ENCODE peak calls at places on chromosome 13, in ten cellular contexts. One of them, this sample, is unnamed.

GRCh38 chr13:24233351-24233901 is 72.9 kb downstream of the SPATA13 start:
- DNase-seq in cardiac muscle cell: peak; percentile 79
- DNase-seq in T-helper 9 cell: no peak
- DNase-seq in activated B cell treated with CpG ODN at 0.5 μM for 24 hours: no peak
- DNase-seq in stimulated activated CD4-positive, alpha-beta T cell treated with anti-CD3 and anti-CD28 coated beads, TNF-alpha, amount 100 ng/mL, for 48 hours: no peak
- DNase-seq in NCI-H1105 treated with DMSO at 0.1 percent for 48 hours: no peak
- DNase-seq in activated T-helper 1 cell treated with anti-CD3 and anti-CD28 coated beads, Interleukin-2, amount 50 U/mL, for 16 hours: no peak
- DNase-seq in activated CD4-positive, alpha-beta T cell treated with anti-CD3 and anti-CD28 coated beads, Interleukin-2, amount 50 U/mL, for 1 hour: no peak
- DNase-seq in endothelial cell: no peak
- DNase-seq in transverse colon: no peak
- DNase-seq in this sample: no peak

GRCh38 chr13:100880166-100880565 is 205.6 kb upstream of the TMTC4 start:
- DNase-seq in cardiac muscle cell: no peak
- DNase-seq in T-helper 9 cell: no peak
- DNase-seq in activated B cell treated with CpG ODN at 0.5 μM for 24 hours: no peak
- DNase-seq in stimulated activated CD4-positive, alpha-beta T cell treated with anti-CD3 and anti-CD28 coated beads, TNF-alpha, amount 100 ng/mL, for 48 hours: no peak
- DNase-seq in NCI-H1105 treated with DMSO at 0.1 percent for 48 hours: no peak
- DNase-seq in activated T-helper 1 cell treated with anti-CD3 and anti-CD28 coated beads, Interleukin-2, amount 50 U/mL, for 16 hours: no peak
- DNase-seq in activated CD4-positive, alpha-beta T cell treated with anti-CD3 and anti-CD28 coated beads, Interleukin-2, amount 50 U/mL, for 1 hour: no peak
- DNase-seq in endothelial cell: no peak
- DNase-seq in transverse colon: no peak
- DNase-seq in this sample: no peak

GRCh38 chr13:112159575-112160547 is 92.9 kb downstream of the SOX1 start:
- DNase-seq in cardiac muscle cell: no peak
- DNase-seq in T-helper 9 cell: no peak
- DNase-seq in activated B cell treated with CpG ODN at 0.5 μM for 24 hours: no peak
- DNase-seq in stimulated activated CD4-positive, alpha-beta T cell treated with anti-CD3 and anti-CD28 coated beads, TNF-alpha, amount 100 ng/mL, for 48 hours: no peak
- DNase-seq in NCI-H1105 treated with DMSO at 0.1 percent for 48 hours: no peak
- DNase-seq in activated T-helper 1 cell treated with anti-CD3 and anti-CD28 coated beads, Interleukin-2, amount 50 U/mL, for 16 hours: no peak
- DNase-seq in activated CD4-positive, alpha-beta T cell treated with anti-CD3 and anti-CD28 coated beads, Interleukin-2, amount 50 U/mL, for 1 hour: no peak
- DNase-seq in endothelial cell: no peak
- DNase-seq in transverse colon: peak; percentile 87
- DNase-seq in this sample: no peak

GRCh38 chr13:34507630-34508029 is 434.4 kb upstream of the NBEA start:
- DNase-seq in cardiac muscle cell: no peak
- DNase-seq in T-helper 9 cell: no peak
- DNase-seq in activated B cell treated with CpG ODN at 0.5 μM for 24 hours: no peak
- DNase-seq in stimulated activated CD4-positive, alpha-beta T cell treated with anti-CD3 and anti-CD28 coated beads, TNF-alpha, amount 100 ng/mL, for 48 hours: no peak
- DNase-seq in NCI-H1105 treated with DMSO at 0.1 percent for 48 hours: no peak
- DNase-seq in activated T-helper 1 cell treated with anti-CD3 and anti-CD28 coated beads, Interleukin-2, amount 50 U/mL, for 16 hours: no peak
- DNase-seq in activated CD4-positive, alpha-beta T cell treated with anti-CD3 and anti-CD28 coated beads, Interleukin-2, amount 50 U/mL, for 1 hour: no peak
- DNase-seq in endothelial cell: no peak
- DNase-seq in transverse colon: no peak
- DNase-seq in this sample: no peak

GRCh38 chr13:46343279-46343949 is 43.6 kb downstream of the RUBCNL start:
- DNase-seq in cardiac muscle cell: no peak
- DNase-seq in T-helper 9 cell: no peak
- DNase-seq in activated B cell treated with CpG ODN at 0.5 μM for 24 hours: no peak
- DNase-seq in stimulated activated CD4-positive, alpha-beta T cell treated with anti-CD3 and anti-CD28 coated beads, TNF-alpha, amount 100 ng/mL, for 48 hours: no peak
- DNase-seq in NCI-H1105 treated with DMSO at 0.1 percent for 48 hours: no peak
- DNase-seq in activated T-helper 1 cell treated with anti-CD3 and anti-CD28 coated beads, Interleukin-2, amount 50 U/mL, for 16 hours: no peak
- DNase-seq in activated CD4-positive, alpha-beta T cell treated with anti-CD3 and anti-CD28 coated beads, Interleukin-2, amount 50 U/mL, for 1 hour: no peak
- DNase-seq in endothelial cell: no peak
- DNase-seq in transverse colon: no peak
- DNase-seq in this sample: no peak

GRCh38 chr13:47087841-47088240 is 191.0 kb upstream of the HTR2A start:
- DNase-seq in cardiac muscle cell: peak; percentile 12
- DNase-seq in T-helper 9 cell: no peak
- DNase-seq in activated B cell treated with CpG ODN at 0.5 μM for 24 hours: no peak
- DNase-seq in stimulated activated CD4-positive, alpha-beta T cell treated with anti-CD3 and anti-CD28 coated beads, TNF-alpha, amount 100 ng/mL, for 48 hours: no peak
- DNase-seq in NCI-H1105 treated with DMSO at 0.1 percent for 48 hours: no peak
- DNase-seq in activated T-helper 1 cell treated with anti-CD3 and anti-CD28 coated beads, Interleukin-2, amount 50 U/mL, for 16 hours: no peak
- DNase-seq in activated CD4-positive, alpha-beta T cell treated with anti-CD3 and anti-CD28 coated beads, Interleukin-2, amount 50 U/mL, for 1 hour: no peak
- DNase-seq in endothelial cell: no peak
- DNase-seq in transverse colon: no peak
- DNase-seq in this sample: no peak

GRCh38 chr13:100392709-100393630 is 195.6 kb downstream of the GGACT start:
- DNase-seq in cardiac muscle cell: peak; percentile 99
- DNase-seq in T-helper 9 cell: no peak
- DNase-seq in activated B cell treated with CpG ODN at 0.5 μM for 24 hours: no peak
- DNase-seq in stimulated activated CD4-positive, alpha-beta T cell treated with anti-CD3 and anti-CD28 coated beads, TNF-alpha, amount 100 ng/mL, for 48 hours: peak; percentile 27
- DNase-seq in NCI-H1105 treated with DMSO at 0.1 percent for 48 hours: no peak
- DNase-seq in activated T-helper 1 cell treated with anti-CD3 and anti-CD28 coated beads, Interleukin-2, amount 50 U/mL, for 16 hours: no peak
- DNase-seq in activated CD4-positive, alpha-beta T cell treated with anti-CD3 and anti-CD28 coated beads, Interleukin-2, amount 50 U/mL, for 1 hour: no peak
- DNase-seq in endothelial cell: no peak
- DNase-seq in transverse colon: peak; percentile 75
- DNase-seq in this sample: peak; percentile 98

GRCh38 chr13:91596832-91597231 is 198.4 kb downstream of the GPC5 start:
- DNase-seq in cardiac muscle cell: no peak
- DNase-seq in T-helper 9 cell: no peak
- DNase-seq in activated B cell treated with CpG ODN at 0.5 μM for 24 hours: no peak
- DNase-seq in stimulated activated CD4-positive, alpha-beta T cell treated with anti-CD3 and anti-CD28 coated beads, TNF-alpha, amount 100 ng/mL, for 48 hours: no peak
- DNase-seq in NCI-H1105 treated with DMSO at 0.1 percent for 48 hours: no peak
- DNase-seq in activated T-helper 1 cell treated with anti-CD3 and anti-CD28 coated beads, Interleukin-2, amount 50 U/mL, for 16 hours: no peak
- DNase-seq in activated CD4-positive, alpha-beta T cell treated with anti-CD3 and anti-CD28 coated beads, Interleukin-2, amount 50 U/mL, for 1 hour: no peak
- DNase-seq in endothelial cell: no peak
- DNase-seq in transverse colon: no peak
- DNase-seq in this sample: no peak

GRCh38 chr13:94968040-94968756 is 255.9 kb upstream of the SOX21 start:
- DNase-seq in cardiac muscle cell: peak; percentile 7
- DNase-seq in T-helper 9 cell: no peak
- DNase-seq in activated B cell treated with CpG ODN at 0.5 μM for 24 hours: no peak
- DNase-seq in stimulated activated CD4-positive, alpha-beta T cell treated with anti-CD3 and anti-CD28 coated beads, TNF-alpha, amount 100 ng/mL, for 48 hours: no peak
- DNase-seq in NCI-H1105 treated with DMSO at 0.1 percent for 48 hours: no peak
- DNase-seq in activated T-helper 1 cell treated with anti-CD3 and anti-CD28 coated beads, Interleukin-2, amount 50 U/mL, for 16 hours: no peak
- DNase-seq in activated CD4-positive, alpha-beta T cell treated with anti-CD3 and anti-CD28 coated beads, Interleukin-2, amount 50 U/mL, for 1 hour: no peak
- DNase-seq in endothelial cell: peak; percentile 46
- DNase-seq in transverse colon: no peak
- DNase-seq in this sample: peak; percentile 2

GRCh38 chr13:95317037-95317989 is 16.1 kb upstream of the ABCC4 start:
- DNase-seq in cardiac muscle cell: peak; percentile 86
- DNase-seq in T-helper 9 cell: no peak
- DNase-seq in activated B cell treated with CpG ODN at 0.5 μM for 24 hours: no peak
- DNase-seq in stimulated activated CD4-positive, alpha-beta T cell treated with anti-CD3 and anti-CD28 coated beads, TNF-alpha, amount 100 ng/mL, for 48 hours: no peak
- DNase-seq in NCI-H1105 treated with DMSO at 0.1 percent for 48 hours: no peak
- DNase-seq in activated T-helper 1 cell treated with anti-CD3 and anti-CD28 coated beads, Interleukin-2, amount 50 U/mL, for 16 hours: no peak
- DNase-seq in activated CD4-positive, alpha-beta T cell treated with anti-CD3 and anti-CD28 coated beads, Interleukin-2, amount 50 U/mL, for 1 hour: no peak
- DNase-seq in endothelial cell: no peak
- DNase-seq in transverse colon: no peak
- DNase-seq in this sample: peak; percentile 85

GRCh38 chr13:42247883-42248282 is 24.1 kb upstream of the AKAP11 start:
- DNase-seq in cardiac muscle cell: no peak
- DNase-seq in T-helper 9 cell: no peak
- DNase-seq in activated B cell treated with CpG ODN at 0.5 μM for 24 hours: no peak
- DNase-seq in stimulated activated CD4-positive, alpha-beta T cell treated with anti-CD3 and anti-CD28 coated beads, TNF-alpha, amount 100 ng/mL, for 48 hours: no peak
- DNase-seq in NCI-H1105 treated with DMSO at 0.1 percent for 48 hours: no peak
- DNase-seq in activated T-helper 1 cell treated with anti-CD3 and anti-CD28 coated beads, Interleukin-2, amount 50 U/mL, for 16 hours: no peak
- DNase-seq in activated CD4-positive, alpha-beta T cell treated with anti-CD3 and anti-CD28 coated beads, Interleukin-2, amount 50 U/mL, for 1 hour: no peak
- DNase-seq in endothelial cell: no peak
- DNase-seq in transverse colon: no peak
- DNase-seq in this sample: peak; percentile 29

GRCh38 chr13:42762251-42762650 is 19.1 kb upstream of the FAM216B start:
- DNase-seq in cardiac muscle cell: peak; percentile 61
- DNase-seq in T-helper 9 cell: no peak
- DNase-seq in activated B cell treated with CpG ODN at 0.5 μM for 24 hours: no peak
- DNase-seq in stimulated activated CD4-positive, alpha-beta T cell treated with anti-CD3 and anti-CD28 coated beads, TNF-alpha, amount 100 ng/mL, for 48 hours: no peak
- DNase-seq in NCI-H1105 treated with DMSO at 0.1 percent for 48 hours: no peak
- DNase-seq in activated T-helper 1 cell treated with anti-CD3 and anti-CD28 coated beads, Interleukin-2, amount 50 U/mL, for 16 hours: no peak
- DNase-seq in activated CD4-positive, alpha-beta T cell treated with anti-CD3 and anti-CD28 coated beads, Interleukin-2, amount 50 U/mL, for 1 hour: no peak
- DNase-seq in endothelial cell: no peak
- DNase-seq in transverse colon: no peak
- DNase-seq in this sample: peak; percentile 35

GRCh38 chr13:75635621-75636338 is at the start of gene LMO7:
- DNase-seq in cardiac muscle cell: peak; percentile 66
- DNase-seq in T-helper 9 cell: peak; percentile 46
- DNase-seq in activated B cell treated with CpG ODN at 0.5 μM for 24 hours: no peak
- DNase-seq in stimulated activated CD4-positive, alpha-beta T cell treated with anti-CD3 and anti-CD28 coated beads, TNF-alpha, amount 100 ng/mL, for 48 hours: no peak
- DNase-seq in NCI-H1105 treated with DMSO at 0.1 percent for 48 hours: no peak
- DNase-seq in activated T-helper 1 cell treated with anti-CD3 and anti-CD28 coated beads, Interleukin-2, amount 50 U/mL, for 16 hours: peak; percentile 25
- DNase-seq in activated CD4-positive, alpha-beta T cell treated with anti-CD3 and anti-CD28 coated beads, Interleukin-2, amount 50 U/mL, for 1 hour: peak; percentile 32
- DNase-seq in endothelial cell: peak; percentile 33
- DNase-seq in transverse colon: peak; percentile 61
- DNase-seq in this sample: peak; percentile 35

GRCh38 chr13:113258655-113259054 is 38.4 kb upstream of the LAMP1 start:
- DNase-seq in cardiac muscle cell: no peak
- DNase-seq in T-helper 9 cell: no peak
- DNase-seq in activated B cell treated with CpG ODN at 0.5 μM for 24 hours: no peak
- DNase-seq in stimulated activated CD4-positive, alpha-beta T cell treated with anti-CD3 and anti-CD28 coated beads, TNF-alpha, amount 100 ng/mL, for 48 hours: no peak
- DNase-seq in NCI-H1105 treated with DMSO at 0.1 percent for 48 hours: no peak
- DNase-seq in activated T-helper 1 cell treated with anti-CD3 and anti-CD28 coated beads, Interleukin-2, amount 50 U/mL, for 16 hours: no peak
- DNase-seq in activated CD4-positive, alpha-beta T cell treated with anti-CD3 and anti-CD28 coated beads, Interleukin-2, amount 50 U/mL, for 1 hour: no peak
- DNase-seq in endothelial cell: no peak
- DNase-seq in transverse colon: no peak
- DNase-seq in this sample: no peak

GRCh38 chr13:48334534-48335127 is 31.1 kb downstream of the RB1 start:
- DNase-seq in cardiac muscle cell: peak; percentile 61
- DNase-seq in T-helper 9 cell: no peak
- DNase-seq in activated B cell treated with CpG ODN at 0.5 μM for 24 hours: no peak
- DNase-seq in stimulated activated CD4-positive, alpha-beta T cell treated with anti-CD3 and anti-CD28 coated beads, TNF-alpha, amount 100 ng/mL, for 48 hours: no peak
- DNase-seq in NCI-H1105 treated with DMSO at 0.1 percent for 48 hours: peak; percentile 50
- DNase-seq in activated T-helper 1 cell treated with anti-CD3 and anti-CD28 coated beads, Interleukin-2, amount 50 U/mL, for 16 hours: no peak
- DNase-seq in activated CD4-positive, alpha-beta T cell treated with anti-CD3 and anti-CD28 coated beads, Interleukin-2, amount 50 U/mL, for 1 hour: no peak
- DNase-seq in endothelial cell: no peak
- DNase-seq in transverse colon: no peak
- DNase-seq in this sample: no peak

GRCh38 chr13:110006304-110006703 is 219.9 kb upstream of the IRS2 start:
- DNase-seq in cardiac muscle cell: peak; percentile 59
- DNase-seq in T-helper 9 cell: no peak
- DNase-seq in activated B cell treated with CpG ODN at 0.5 μM for 24 hours: no peak
- DNase-seq in stimulated activated CD4-positive, alpha-beta T cell treated with anti-CD3 and anti-CD28 coated beads, TNF-alpha, amount 100 ng/mL, for 48 hours: no peak
- DNase-seq in NCI-H1105 treated with DMSO at 0.1 percent for 48 hours: peak; percentile 35
- DNase-seq in activated T-helper 1 cell treated with anti-CD3 and anti-CD28 coated beads, Interleukin-2, amount 50 U/mL, for 16 hours: no peak
- DNase-seq in activated CD4-positive, alpha-beta T cell treated with anti-CD3 and anti-CD28 coated beads, Interleukin-2, amount 50 U/mL, for 1 hour: no peak
- DNase-seq in endothelial cell: no peak
- DNase-seq in transverse colon: no peak
- DNase-seq in this sample: peak; percentile 43

GRCh38 chr13:102726430-102726829 is 31.6 kb upstream of the METTL21C start:
- DNase-seq in cardiac muscle cell: no peak
- DNase-seq in T-helper 9 cell: no peak
- DNase-seq in activated B cell treated with CpG ODN at 0.5 μM for 24 hours: no peak
- DNase-seq in stimulated activated CD4-positive, alpha-beta T cell treated with anti-CD3 and anti-CD28 coated beads, TNF-alpha, amount 100 ng/mL, for 48 hours: no peak
- DNase-seq in NCI-H1105 treated with DMSO at 0.1 percent for 48 hours: no peak
- DNase-seq in activated T-helper 1 cell treated with anti-CD3 and anti-CD28 coated beads, Interleukin-2, amount 50 U/mL, for 16 hours: no peak
- DNase-seq in activated CD4-positive, alpha-beta T cell treated with anti-CD3 and anti-CD28 coated beads, Interleukin-2, amount 50 U/mL, for 1 hour: no peak
- DNase-seq in endothelial cell: no peak
- DNase-seq in transverse colon: no peak
- DNase-seq in this sample: no peak

GRCh38 chr13:50226515-50227147 is 211.4 kb downstream of the KCNRG start:
- DNase-seq in cardiac muscle cell: no peak
- DNase-seq in T-helper 9 cell: no peak
- DNase-seq in activated B cell treated with CpG ODN at 0.5 μM for 24 hours: no peak
- DNase-seq in stimulated activated CD4-positive, alpha-beta T cell treated with anti-CD3 and anti-CD28 coated beads, TNF-alpha, amount 100 ng/mL, for 48 hours: no peak
- DNase-seq in NCI-H1105 treated with DMSO at 0.1 percent for 48 hours: no peak
- DNase-seq in activated T-helper 1 cell treated with anti-CD3 and anti-CD28 coated beads, Interleukin-2, amount 50 U/mL, for 16 hours: no peak
- DNase-seq in activated CD4-positive, alpha-beta T cell treated with anti-CD3 and anti-CD28 coated beads, Interleukin-2, amount 50 U/mL, for 1 hour: no peak
- DNase-seq in endothelial cell: no peak
- DNase-seq in transverse colon: no peak
- DNase-seq in this sample: no peak

GRCh38 chr13:67416047-67416925 is 186.2 kb upstream of the PCDH9 start:
- DNase-seq in cardiac muscle cell: peak; percentile 64
- DNase-seq in T-helper 9 cell: no peak
- DNase-seq in activated B cell treated with CpG ODN at 0.5 μM for 24 hours: no peak
- DNase-seq in stimulated activated CD4-positive, alpha-beta T cell treated with anti-CD3 and anti-CD28 coated beads, TNF-alpha, amount 100 ng/mL, for 48 hours: no peak
- DNase-seq in NCI-H1105 treated with DMSO at 0.1 percent for 48 hours: no peak
- DNase-seq in activated T-helper 1 cell treated with anti-CD3 and anti-CD28 coated beads, Interleukin-2, amount 50 U/mL, for 16 hours: no peak
- DNase-seq in activated CD4-positive, alpha-beta T cell treated with anti-CD3 and anti-CD28 coated beads, Interleukin-2, amount 50 U/mL, for 1 hour: no peak
- DNase-seq in endothelial cell: peak; percentile 69
- DNase-seq in transverse colon: no peak
- DNase-seq in this sample: no peak

GRCh38 chr13:74511523-74511922 is 377.3 kb upstream of the KLF12 start:
- DNase-seq in cardiac muscle cell: no peak
- DNase-seq in T-helper 9 cell: no peak
- DNase-seq in activated B cell treated with CpG ODN at 0.5 μM for 24 hours: no peak
- DNase-seq in stimulated activated CD4-positive, alpha-beta T cell treated with anti-CD3 and anti-CD28 coated beads, TNF-alpha, amount 100 ng/mL, for 48 hours: no peak
- DNase-seq in NCI-H1105 treated with DMSO at 0.1 percent for 48 hours: no peak
- DNase-seq in activated T-helper 1 cell treated with anti-CD3 and anti-CD28 coated beads, Interleukin-2, amount 50 U/mL, for 16 hours: no peak
- DNase-seq in activated CD4-positive, alpha-beta T cell treated with anti-CD3 and anti-CD28 coated beads, Interleukin-2, amount 50 U/mL, for 1 hour: no peak
- DNase-seq in endothelial cell: no peak
- DNase-seq in transverse colon: no peak
- DNase-seq in this sample: no peak

GRCh38 chr13:40193290-40194203 is 472.9 kb downstream of the FOXO1 start:
- DNase-seq in cardiac muscle cell: no peak
- DNase-seq in T-helper 9 cell: no peak
- DNase-seq in activated B cell treated with CpG ODN at 0.5 μM for 24 hours: no peak
- DNase-seq in stimulated activated CD4-positive, alpha-beta T cell treated with anti-CD3 and anti-CD28 coated beads, TNF-alpha, amount 100 ng/mL, for 48 hours: no peak
- DNase-seq in NCI-H1105 treated with DMSO at 0.1 percent for 48 hours: no peak
- DNase-seq in activated T-helper 1 cell treated with anti-CD3 and anti-CD28 coated beads, Interleukin-2, amount 50 U/mL, for 16 hours: no peak
- DNase-seq in activated CD4-positive, alpha-beta T cell treated with anti-CD3 and anti-CD28 coated beads, Interleukin-2, amount 50 U/mL, for 1 hour: no peak
- DNase-seq in endothelial cell: no peak
- DNase-seq in transverse colon: no peak
- DNase-seq in this sample: no peak

GRCh38 chr13:111630411-111630810 is 310.0 kb downstream of the TEX29 start:
- DNase-seq in cardiac muscle cell: no peak
- DNase-seq in T-helper 9 cell: no peak
- DNase-seq in activated B cell treated with CpG ODN at 0.5 μM for 24 hours: no peak
- DNase-seq in stimulated activated CD4-positive, alpha-beta T cell treated with anti-CD3 and anti-CD28 coated beads, TNF-alpha, amount 100 ng/mL, for 48 hours: no peak
- DNase-seq in NCI-H1105 treated with DMSO at 0.1 percent for 48 hours: no peak
- DNase-seq in activated T-helper 1 cell treated with anti-CD3 and anti-CD28 coated beads, Interleukin-2, amount 50 U/mL, for 16 hours: no peak
- DNase-seq in activated CD4-positive, alpha-beta T cell treated with anti-CD3 and anti-CD28 coated beads, Interleukin-2, amount 50 U/mL, for 1 hour: no peak
- DNase-seq in endothelial cell: no peak
- DNase-seq in transverse colon: no peak
- DNase-seq in this sample: no peak

GRCh38 chr13:97360610-97361009 is 73.4 kb upstream of the RAP2A start:
- DNase-seq in cardiac muscle cell: no peak
- DNase-seq in T-helper 9 cell: no peak
- DNase-seq in activated B cell treated with CpG ODN at 0.5 μM for 24 hours: no peak
- DNase-seq in stimulated activated CD4-positive, alpha-beta T cell treated with anti-CD3 and anti-CD28 coated beads, TNF-alpha, amount 100 ng/mL, for 48 hours: no peak
- DNase-seq in NCI-H1105 treated with DMSO at 0.1 percent for 48 hours: no peak
- DNase-seq in activated T-helper 1 cell treated with anti-CD3 and anti-CD28 coated beads, Interleukin-2, amount 50 U/mL, for 16 hours: no peak
- DNase-seq in activated CD4-positive, alpha-beta T cell treated with anti-CD3 and anti-CD28 coated beads, Interleukin-2, amount 50 U/mL, for 1 hour: no peak
- DNase-seq in endothelial cell: no peak
- DNase-seq in transverse colon: no peak
- DNase-seq in this sample: no peak

GRCh38 chr13:82634946-82635345 is 1247.3 kb downstream of the SLITRK1 start:
- DNase-seq in cardiac muscle cell: no peak
- DNase-seq in T-helper 9 cell: no peak
- DNase-seq in activated B cell treated with CpG ODN at 0.5 μM for 24 hours: no peak
- DNase-seq in stimulated activated CD4-positive, alpha-beta T cell treated with anti-CD3 and anti-CD28 coated beads, TNF-alpha, amount 100 ng/mL, for 48 hours: no peak
- DNase-seq in NCI-H1105 treated with DMSO at 0.1 percent for 48 hours: no peak
- DNase-seq in activated T-helper 1 cell treated with anti-CD3 and anti-CD28 coated beads, Interleukin-2, amount 50 U/mL, for 16 hours: no peak
- DNase-seq in activated CD4-positive, alpha-beta T cell treated with anti-CD3 and anti-CD28 coated beads, Interleukin-2, amount 50 U/mL, for 1 hour: no peak
- DNase-seq in endothelial cell: no peak
- DNase-seq in transverse colon: no peak
- DNase-seq in this sample: no peak

GRCh38 chr13:19665427-19665859 is 32.0 kb downstream of the MPHOSPH8 start:
- DNase-seq in cardiac muscle cell: no peak
- DNase-seq in T-helper 9 cell: no peak
- DNase-seq in activated B cell treated with CpG ODN at 0.5 μM for 24 hours: no peak
- DNase-seq in stimulated activated CD4-positive, alpha-beta T cell treated with anti-CD3 and anti-CD28 coated beads, TNF-alpha, amount 100 ng/mL, for 48 hours: no peak
- DNase-seq in NCI-H1105 treated with DMSO at 0.1 percent for 48 hours: no peak
- DNase-seq in activated T-helper 1 cell treated with anti-CD3 and anti-CD28 coated beads, Interleukin-2, amount 50 U/mL, for 16 hours: no peak
- DNase-seq in activated CD4-positive, alpha-beta T cell treated with anti-CD3 and anti-CD28 coated beads, Interleukin-2, amount 50 U/mL, for 1 hour: no peak
- DNase-seq in endothelial cell: no peak
- DNase-seq in transverse colon: no peak
- DNase-seq in this sample: no peak

GRCh38 chr13:76222511-76222910 is 586.4 kb downstream of the LMO7 start:
- DNase-seq in cardiac muscle cell: no peak
- DNase-seq in T-helper 9 cell: no peak
- DNase-seq in activated B cell treated with CpG ODN at 0.5 μM for 24 hours: no peak
- DNase-seq in stimulated activated CD4-positive, alpha-beta T cell treated with anti-CD3 and anti-CD28 coated beads, TNF-alpha, amount 100 ng/mL, for 48 hours: no peak
- DNase-seq in NCI-H1105 treated with DMSO at 0.1 percent for 48 hours: no peak
- DNase-seq in activated T-helper 1 cell treated with anti-CD3 and anti-CD28 coated beads, Interleukin-2, amount 50 U/mL, for 16 hours: no peak
- DNase-seq in activated CD4-positive, alpha-beta T cell treated with anti-CD3 and anti-CD28 coated beads, Interleukin-2, amount 50 U/mL, for 1 hour: no peak
- DNase-seq in endothelial cell: no peak
- DNase-seq in transverse colon: no peak
- DNase-seq in this sample: no peak

GRCh38 chr13:105998233-105998550 is 537.3 kb downstream of the EFNB2 start:
- DNase-seq in cardiac muscle cell: no peak
- DNase-seq in T-helper 9 cell: no peak
- DNase-seq in activated B cell treated with CpG ODN at 0.5 μM for 24 hours: no peak
- DNase-seq in stimulated activated CD4-positive, alpha-beta T cell treated with anti-CD3 and anti-CD28 coated beads, TNF-alpha, amount 100 ng/mL, for 48 hours: no peak
- DNase-seq in NCI-H1105 treated with DMSO at 0.1 percent for 48 hours: no peak
- DNase-seq in activated T-helper 1 cell treated with anti-CD3 and anti-CD28 coated beads, Interleukin-2, amount 50 U/mL, for 16 hours: no peak
- DNase-seq in activated CD4-positive, alpha-beta T cell treated with anti-CD3 and anti-CD28 coated beads, Interleukin-2, amount 50 U/mL, for 1 hour: no peak
- DNase-seq in endothelial cell: no peak
- DNase-seq in transverse colon: no peak
- DNase-seq in this sample: no peak

GRCh38 chr13:30422056-30422914 is at the start of gene UBE2L5:
- DNase-seq in cardiac muscle cell: peak; percentile 84
- DNase-seq in T-helper 9 cell: peak; percentile 67
- DNase-seq in activated B cell treated with CpG ODN at 0.5 μM for 24 hours: peak; percentile 75
- DNase-seq in stimulated activated CD4-positive, alpha-beta T cell treated with anti-CD3 and anti-CD28 coated beads, TNF-alpha, amount 100 ng/mL, for 48 hours: peak; percentile 46
- DNase-seq in NCI-H1105 treated with DMSO at 0.1 percent for 48 hours: peak; percentile 40
- DNase-seq in activated T-helper 1 cell treated with anti-CD3 and anti-CD28 coated beads, Interleukin-2, amount 50 U/mL, for 16 hours: peak; percentile 39
- DNase-seq in activated CD4-positive, alpha-beta T cell treated with anti-CD3 and anti-CD28 coated beads, Interleukin-2, amount 50 U/mL, for 1 hour: peak; percentile 62
- DNase-seq in endothelial cell: peak; percentile 71
- DNase-seq in transverse colon: peak; percentile 79
- DNase-seq in this sample: peak; percentile 50

This sample was measured in NCI-H226.